ENCODE peak calls at places on chromosomes 13 and 19, in nine cellular contexts. J is brain microvascular endothelial cell; L is GM03348; I is T-cell; V is stimulated activated CD8-positive, alpha-beta memory T cell treated with anti-CD3 and anti-CD28 coated beads, Interleukin-7, amount 100 ng/mL, for 48 hours; R is activated CD8-positive, alpha-beta memory T cell treated with anti-CD3 and anti-CD28 coated beads for 1 hour; M is ascending aorta; H is ecto neural progenitor cell; Z is GM23338. G is an unnamed sample.

GRCh38 chr13:57507752-57508463 is 123.6 kb upstream of the PCDH17 start:
- DNase-seq in J (no peak), L (no peak), I (no peak), V (no peak), R (no peak), M (no peak), H (no peak), Z (no peak), G (no peak)

GRCh38 chr13:30832845-30833332 is 73.2 kb upstream of the MEDAG start:
- DNase-seq in J (peak), L (no peak), I (no peak), V (peak), R (no peak), M (no peak), H (peak), Z (peak), G (peak)

GRCh38 chr13:66543780-66544179 is 686.4 kb downstream of the PCDH9 start:
- DNase-seq in J (no peak), L (no peak), I (no peak), V (no peak), R (no peak), M (no peak), H (no peak), Z (peak), G (no peak)

GRCh38 chr13:99843872-99844271 is 127.7 kb downstream of the ZIC5 start:
- DNase-seq in J (no peak), L (no peak), I (no peak), V (no peak), R (no peak), M (no peak), H (no peak), Z (no peak), G (no peak)

GRCh38 chr19:14072535-14073231 is at the start of gene MISP3:
- DNase-seq in J (no peak), L (no peak), I (no peak), V (no peak), R (no peak), M (no peak), H (peak), Z (peak), G (peak)

GRCh38 chr13:91135949-91136348 is 211.5 kb upstream of the MIR17HG start:
- DNase-seq in J (no peak), L (no peak), I (no peak), V (no peak), R (no peak), M (no peak), H (no peak), Z (no peak), G (no peak)

GRCh38 chr19:50994129-50994528 is 7.3 kb downstream of the KLK8 start:
- DNase-seq in J (no peak), L (no peak), I (no peak), V (no peak), R (no peak), M (no peak), H (no peak), Z (no peak), G (no peak)

GRCh38 chr13:114269281-114269770 is 12.1 kb upstream of the UPF3A start:
- DNase-seq in J (no peak), L (no peak), I (no peak), V (no peak), R (no peak), M (no peak), H (no peak), Z (no peak), G (no peak)

GRCh38 chr19:34179066-34179465 is 6.8 kb downstream of the LSM14A start:
- DNase-seq in J (no peak), L (no peak), I (no peak), V (no peak), R (no peak), M (no peak), H (no peak), Z (no peak), G (no peak)

G was measured in activated naive CD4-positive, alpha-beta T cell treated with anti-CD3 and anti-CD28 coated beads, Interleukin-2, amount 50 U/mL, for 72 hours.